ENCODE peak calls at places on chromosomes 7 and 10, in six cellular contexts. A, R, O, I, Y and B are unnamed samples.

GRCh38 chr7:80611779-80612178 is 26.7 kb upstream of the CD36 start:
- DNase-seq in A (no peak), I (no peak), Y (peak), R (peak), O (peak), B (peak)

GRCh38 chr10:28554952-28555351 is 22.0 kb downstream of the WAC start:
- DNase-seq in O (no peak), R (no peak), A (no peak), I (no peak), Y (peak), B (no peak)

GRCh38 chr10:6423004-6423403 is 157.1 kb downstream of the PRKCQ start:
- DNase-seq in I (no peak), R (no peak), O (no peak), Y (peak), A (no peak), B (no peak)

GRCh38 chr10:124322191-124322980 is 96.3 kb downstream of the OAT start:
- DNase-seq in A (no peak), Y (no peak), R (no peak), O (no peak), I (no peak), B (no peak)

GRCh38 chr10:37754538-37755323 is 102.7 kb downstream of the ZNF248 start:
- DNase-seq in O (no peak), A (no peak), Y (peak), I (no peak), R (no peak), B (no peak)

GRCh38 chr10:94678475-94678874 is 5.1 kb upstream of the CYP2C18 start:
- DNase-seq in Y (no peak), I (no peak), R (no peak), A (no peak), O (no peak), B (no peak)

GRCh38 chr7:93015193-93016084 is 102.3 kb downstream of the SAMD9 start:
- DNase-seq in Y (no peak), R (no peak), I (no peak), O (no peak), A (no peak), B (no peak)

GRCh38 chr7:158707610-158708009 is 3.0 kb upstream of the NCAPG2 start:
- DNase-seq in I (no peak), A (no peak), R (no peak), O (no peak), Y (no peak), B (no peak)

GRCh38 chr10:125016611-125017202 is 74.8 kb downstream of the ZRANB1 start:
- DNase-seq in O (peak), A (no peak), R (peak), I (no peak), Y (no peak), B (no peak)

GRCh38 chr10:110786172-110786571 is 85.6 kb upstream of the PDCD4 start:
- DNase-seq in R (no peak), Y (peak), A (peak), I (no peak), O (no peak), B (no peak)

GRCh38 chr10:28587970-28588290 is 55.0 kb downstream of the WAC start:
- DNase-seq in Y (peak), A (no peak), I (no peak), O (no peak), R (no peak), B (peak)

GRCh38 chr7:111264111-111264868 is 173.4 kb downstream of the LRRN3 start:
- DNase-seq in Y (no peak), A (no peak), R (no peak), O (no peak), I (no peak), B (no peak)

GRCh38 chr7:122423591-122423990 is 119.0 kb upstream of the FEZF1 start:
- DNase-seq in A (no peak), I (no peak), R (no peak), O (no peak), Y (peak), B (no peak)

GRCh38 chr10:96416643-96417042 is 57.8 kb upstream of the OPALIN start:
- DNase-seq in O (peak), R (no peak), Y (no peak), I (no peak), A (no peak), B (no peak)

GRCh38 chr10:103855424-103855823 is at the start of gene SH3PXD2A:
- DNase-seq in I (peak), O (peak), Y (no peak), A (peak), R (peak), B (no peak)

GRCh38 chr7:152588350-152588749 is 87.6 kb downstream of the XRCC2 start:
- DNase-seq in I (no peak), O (no peak), R (no peak), Y (peak), A (no peak), B (peak)

GRCh38 chr7:141074162-141074989 is 512 bp downstream of the TMEM178B start:
- DNase-seq in Y (no peak), O (no peak), R (no peak), I (peak), A (peak), B (no peak)

GRCh38 chr7:129103561-129104324 is 40.8 kb upstream of the TSPAN33 start:
- DNase-seq in Y (no peak), O (no peak), A (no peak), I (no peak), R (no peak), B (no peak)

GRCh38 chr10:19194866-19195265 is 146.3 kb downstream of the MALRD1 start:
- DNase-seq in A (no peak), Y (no peak), I (no peak), O (no peak), R (no peak), B (no peak)

GRCh38 chr10:15730341-15730740 is 10.6 kb upstream of the ITGA8 start:
- DNase-seq in Y (no peak), R (no peak), A (no peak), I (no peak), O (no peak), B (no peak)

GRCh38 chr7:84801396-84801795 is 385.5 kb downstream of the SEMA3D start:
- DNase-seq in R (no peak), I (no peak), O (no peak), Y (peak), A (no peak), B (no peak)

GRCh38 chr7:114879554-114879953 is 42.3 kb upstream of the MDFIC start:
- DNase-seq in I (no peak), O (no peak), A (no peak), Y (no peak), R (no peak), B (peak)

GRCh38 chr7:29449569-29450260 is 113.9 kb upstream of the PRR15 start:
- DNase-seq in O (no peak), I (no peak), Y (peak), R (no peak), A (no peak), B (no peak)

GRCh38 chr7:123352226-123352550 is 152.4 kb upstream of the SLC13A1 start:
- DNase-seq in R (no peak), A (no peak), Y (no peak), O (no peak), I (no peak), B (no peak)

GRCh38 chr7:30914611-30915601 is 3.3 kb downstream of the AQP1 start:
- DNase-seq in R (no peak), O (no peak), I (no peak), A (no peak), Y (peak), B (no peak)

GRCh38 chr10:129332476-129332875 is 134.6 kb upstream of the MGMT start:
- DNase-seq in O (no peak), I (peak), Y (no peak), A (no peak), R (no peak), B (no peak)

GRCh38 chr10:35504132-35504531 is 101.0 kb upstream of the GJD4 start:
- DNase-seq in R (no peak), Y (no peak), I (no peak), A (no peak), O (no peak), B (no peak)

GRCh38 chr10:132788180-132788830 is 2.4 kb upstream of the NKX6-2 start:
- DNase-seq in O (no peak), R (no peak), I (peak), Y (no peak), A (peak), B (no peak)

GRCh38 chr10:62795750-62796149 is 8.8 kb upstream of the ADO start:
- DNase-seq in A (no peak), Y (no peak), O (no peak), I (no peak), R (no peak), B (no peak)

GRCh38 chr10:84665883-84666463 is 337.6 kb downstream of the CCSER2 start:
- DNase-seq in R (no peak), A (peak), Y (peak), I (peak), O (no peak), B (no peak)

GRCh38 chr10:43399911-43400310 is 9.1 kb downstream of the HNRNPF start:
- DNase-seq in O (no peak), A (no peak), I (no peak), R (no peak), Y (no peak), B (no peak)

GRCh38 chr7:40072268-40072667 is 62.2 kb downstream of the MPLKIP start:
- DNase-seq in A (no peak), R (no peak), Y (no peak), O (no peak), I (no peak), B (no peak)

DNA sequence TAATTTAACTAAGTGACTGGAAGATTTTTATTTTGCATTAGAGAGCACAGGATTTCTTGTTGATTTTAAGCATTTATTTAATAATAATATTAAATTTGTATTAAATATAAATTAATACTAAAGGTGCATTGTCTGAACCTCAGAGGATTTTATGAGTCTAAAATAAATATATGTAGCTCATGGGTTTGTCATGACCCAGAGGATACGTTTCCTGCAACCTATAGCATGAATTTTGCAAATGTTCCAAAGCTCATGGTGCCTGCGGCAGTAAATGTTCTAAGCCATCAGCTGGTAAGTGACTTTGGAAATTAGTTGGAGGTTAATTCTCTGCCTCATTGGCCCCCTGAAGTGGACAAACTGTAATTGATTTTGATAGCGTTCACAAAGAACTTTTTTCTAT is 397.3 kb downstream of the ANKRD7 start:
- DNase-seq in O (no peak), R (no peak), Y (no peak), I (no peak), A (no peak), B (no peak)
- TF ChIP-seq CTCF in O (no peak), R (no peak), Y (no peak), I (no peak), A (no peak), B (no peak)

DNA sequence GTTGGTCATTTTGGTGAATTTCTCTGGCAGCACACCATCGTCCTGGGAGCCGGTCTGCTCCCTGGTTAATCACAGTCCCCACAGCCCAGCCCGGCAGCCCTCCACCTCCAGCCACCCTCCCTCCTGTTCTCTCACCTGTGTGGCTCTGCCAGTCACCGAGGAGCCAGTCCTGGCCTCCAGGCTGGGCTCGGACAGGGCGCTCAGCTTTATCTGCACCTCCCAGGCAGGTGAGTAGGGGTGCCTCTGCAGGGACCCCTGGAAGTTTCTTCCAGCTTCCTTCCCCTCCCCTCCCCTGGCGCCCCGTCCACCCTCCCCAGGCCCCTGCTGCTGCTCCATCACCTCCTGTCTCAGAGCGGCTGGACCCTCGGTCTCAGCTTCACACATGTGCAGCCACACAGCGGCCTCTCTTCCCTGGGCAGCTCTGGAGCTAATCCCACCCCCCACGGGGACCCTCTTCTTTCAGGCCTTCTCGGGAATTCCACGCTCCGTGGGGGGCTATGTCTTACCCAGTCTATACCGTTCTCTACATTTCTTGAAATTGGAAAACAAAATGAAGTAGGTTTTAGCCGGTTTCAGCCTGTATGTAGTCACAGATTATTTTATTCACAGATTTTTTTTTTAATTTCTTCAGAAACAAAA is 213.9 kb upstream of the PPP2R2D start:
- DNase-seq in Y (no peak), I (no peak), R (no peak), A (no peak), O (no peak), B (no peak)
- TF ChIP-seq CTCF in Y (no peak), I (no peak), R (no peak), A (no peak), O (no peak), B (no peak)

GRCh38 chr10:73644015-73644743 is 2.9 kb upstream of the MYOZ1 start:
- DNase-seq in Y (peak), I (peak), O (no peak), R (peak), A (peak), B (no peak)
- TF ChIP-seq CTCF in Y (peak), I (peak), O (peak), R (peak), A (peak), B (peak)

GRCh38 chr7:150739045-150739432 is 1.8 kb downstream of the GIMAP5 start:
- DNase-seq in O (no peak), I (no peak), Y (no peak), A (no peak), R (no peak), B (no peak)
- TF ChIP-seq CTCF in O (peak), I (no peak), Y (no peak), A (no peak), R (no peak), B (no peak)

GRCh38 chr7:2513702-2514101 is 5.9 kb upstream of the LFNG start:
- DNase-seq in Y (no peak), O (no peak), I (no peak), A (no peak), R (no peak), B (no peak)
- TF ChIP-seq CTCF in Y (no peak), O (no peak), I (no peak), A (no peak), R (no peak), B (no peak)

DNA sequence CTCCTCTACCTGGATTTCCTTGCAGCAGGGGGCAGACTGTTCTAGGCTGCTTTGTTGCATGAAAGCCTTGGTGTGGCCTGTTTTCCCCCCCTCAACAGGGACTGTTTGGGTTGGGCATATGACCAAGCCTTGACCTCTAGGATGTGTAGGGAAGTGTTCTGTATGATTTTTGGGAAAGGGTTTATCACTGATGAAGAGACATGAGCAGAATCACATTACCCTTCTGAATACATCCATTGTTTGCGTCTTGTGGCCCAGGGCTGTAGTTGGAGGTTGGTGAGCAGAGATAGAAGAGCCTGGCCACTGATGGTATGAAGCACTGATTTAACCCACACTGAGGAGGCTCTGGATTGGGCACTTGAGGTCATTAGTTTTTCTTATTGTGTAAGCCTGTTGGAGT is 26.6 kb downstream of the ZNF12 start:
- DNase-seq in I (no peak), O (no peak), A (no peak), Y (no peak), R (no peak), B (no peak)
- TF ChIP-seq CTCF in I (no peak), O (no peak), A (no peak), Y (no peak), R (no peak), B (no peak)

GRCh38 chr10:810351-810846 is 120.9 kb upstream of the DIP2C start:
- DNase-seq in O (no peak), Y (no peak), R (no peak), A (no peak), I (peak), B (no peak)
- TF ChIP-seq CTCF in O (peak), Y (peak), R (no peak), A (no peak), I (no peak), B (peak)

GRCh38 chr7:125316451-125316850 is 386.8 kb upstream of the POT1 start:
- DNase-seq in Y (peak), A (peak), R (no peak), O (no peak), I (peak), B (no peak)
- TF ChIP-seq CTCF in Y (peak), A (no peak), R (no peak), O (no peak), I (no peak), B (no peak)

DNA sequence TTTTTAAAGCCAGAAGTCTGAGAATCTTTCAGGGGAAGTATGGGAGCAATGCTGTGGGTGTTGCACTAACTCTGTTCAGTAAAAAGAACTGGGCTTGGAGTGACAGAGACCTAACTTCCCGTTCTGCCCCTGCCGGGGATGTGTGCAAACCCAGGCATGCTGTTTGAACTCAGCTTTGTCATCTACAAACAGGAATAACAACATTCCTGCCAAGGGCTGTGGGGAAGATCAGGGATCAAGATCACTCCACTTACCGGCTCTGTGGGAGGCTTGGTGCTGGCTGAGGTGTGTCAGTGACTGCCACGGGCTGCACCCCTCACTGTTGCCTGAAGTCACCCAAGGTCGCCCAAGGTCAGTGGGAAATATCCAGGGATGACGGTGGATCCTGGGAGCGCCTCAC is 23.1 kb upstream of the DRGX start:
- DNase-seq in R (no peak), A (no peak), O (no peak), Y (peak), I (no peak), B (no peak)
- TF ChIP-seq CTCF in R (no peak), A (no peak), O (no peak), Y (no peak), I (no peak), B (no peak)